ENCODE peak calls at places on chromosome 22, in nine cellular contexts. D is iPS-NIHi11; G is pancreas; M is HL-60; C is GM12865; U is activated CD8-positive, alpha-beta T cell treated with anti-CD3 and anti-CD28 coated beads for 36 hours; F is Ammon's horn; K is mesendoderm; N is NCI-H82. W is an unnamed sample.

GRCh38 chr22:19776433-19777031 is 16.0 kb downstream of the TBX1 start:
- DNase-seq in D (no peak), K (no peak), M (peak; percentile 43), G (peak; percentile 54), U (no peak), F (no peak), C (no peak), N (peak; percentile 11), W (no peak)

GRCh38 chr22:24969588-24970301 is 17.2 kb downstream of the KIAA1671 start:
- DNase-seq in N (no peak), G (no peak), M (no peak), D (no peak), K (peak; percentile 89), U (no peak), C (no peak), F (no peak), W (no peak)

GRCh38 chr22:24201681-24202590 is 20.6 kb downstream of the SUSD2 start:
- DNase-seq in F (no peak), U (no peak), M (no peak), G (no peak), K (no peak), N (no peak), D (no peak), C (no peak), W (no peak)

GRCh38 chr22:37609240-37610152 is 862 bp downstream of the GGA1 start:
- DNase-seq in K (peak; percentile 38), D (peak; percentile 23), N (peak; percentile 58), U (no peak), F (no peak), C (peak; percentile 81), M (no peak), G (no peak), W (peak; percentile 26)

GRCh38 chr22:45171830-45172229 is 8.1 kb downstream of the NUP50 start:
- DNase-seq in F (no peak), U (no peak), D (no peak), G (no peak), C (no peak), N (no peak), M (no peak), K (no peak), W (no peak)

GRCh38 chr22:17912942-17913704 is 111.2 kb downstream of the MICAL3 start:
- DNase-seq in U (no peak), M (no peak), D (no peak), G (no peak), C (no peak), N (no peak), K (no peak), F (no peak), W (no peak)

GRCh38 chr22:44583076-44583760 is 85.2 kb upstream of the RTL6 start:
- DNase-seq in N (no peak), K (no peak), U (no peak), F (no peak), C (no peak), M (no peak), D (no peak), G (no peak), W (no peak)

GRCh38 chr22:46676881-46677280 is 56.7 kb downstream of the GRAMD4 start:
- DNase-seq in U (no peak), D (no peak), G (peak; percentile 65), K (no peak), N (no peak), F (no peak), M (no peak), C (no peak), W (no peak)

GRCh38 chr22:44091021-44091721 is 67.1 kb downstream of the PARVB start:
- DNase-seq in K (peak; percentile 47), C (peak; percentile 36), G (peak; percentile 1), D (peak; percentile 32), U (peak; percentile 74), M (peak; percentile 7), N (peak; percentile 23), F (peak; percentile 54), W (no peak)

GRCh38 chr22:43230983-43231723 is 44.2 kb upstream of the TTLL12 start:
- DNase-seq in M (peak; percentile 64), D (peak; percentile 93), U (peak; percentile 77), C (peak; percentile 72), G (peak; percentile 87), F (peak; percentile 43), N (peak; percentile 78), K (peak; percentile 84), W (peak; percentile 32)

GRCh38 chr22:44439356-44440223 is 58.4 kb downstream of the RTL6 start:
- DNase-seq in D (no peak), K (no peak), F (no peak), G (no peak), C (no peak), M (no peak), U (no peak), N (no peak), W (no peak)

GRCh38 chr22:32661737-32662586 is 139.5 kb upstream of the TIMP3 start:
- DNase-seq in U (no peak), M (no peak), K (no peak), G (no peak), C (no peak), F (no peak), D (no peak), N (no peak), W (no peak)

GRCh38 chr22:32531955-32532818 is 57.6 kb downstream of the FBXO7 start:
- DNase-seq in K (peak; percentile 96), U (no peak), D (peak; percentile 55), G (no peak), N (peak; percentile 64), F (no peak), C (no peak), M (no peak), W (no peak)

GRCh38 chr22:36741204-36741793 is 34.6 kb downstream of the IFT27 start:
- DNase-seq in K (peak; percentile 68), M (no peak), F (no peak), D (peak; percentile 72), U (peak; percentile 20), G (no peak), C (peak; percentile 38), N (peak; percentile 78), W (no peak)

GRCh38 chr22:43667658-43668057 is 144.4 kb downstream of the EFCAB6 start:
- DNase-seq in N (no peak), G (no peak), U (no peak), F (peak; percentile 29), M (no peak), D (no peak), K (no peak), C (no peak), W (no peak)

GRCh38 chr22:29856496-29856895 is 18.4 kb upstream of the ASCC2 start:
- DNase-seq in U (no peak), D (no peak), F (no peak), C (no peak), N (no peak), G (no peak), M (no peak), K (no peak), W (no peak)

GRCh38 chr22:47369020-47369419 is 606.6 kb downstream of the TBC1D22A start:
- DNase-seq in G (peak; percentile 31), F (no peak), D (no peak), N (no peak), K (no peak), C (no peak), M (no peak), U (no peak), W (no peak)

GRCh38 chr22:37708580-37709444 is 12.0 kb downstream of the TRIOBP start:
- DNase-seq in F (no peak), U (no peak), C (no peak), D (no peak), M (peak; percentile 22), K (no peak), G (no peak), N (no peak), W (no peak)

W was measured in stimulated activated naive CD4-positive, alpha-beta T cell.